ENCODE peak calls at places on chromosomes 13 and 19, in seven cellular contexts. C is heart right ventricle, L is uterus, N is right cardiac atrium, K is neural progenitor cell, Y is lower lobe of right lung, S is astrocyte. T is an unnamed sample. For H3K4me1, the result is how much of the 10 kb centered on the place peaks cover.

GRCh38 chr19:18700501-18701249 is 17.2 kb downstream of the CRTC1 start:
- DNase-seq in C (peak), L (peak), N (peak), K (peak), Y (peak), S (peak), T (peak)

GRCh38 chr19:34793562-34793961 is 20.5 kb upstream of the ZNF599 start:
- DNase-seq in C (no peak), L (no peak), N (no peak), K (no peak), Y (no peak), S (no peak), T (no peak)

GRCh38 chr19:13057147-13057572 is 45.5 kb downstream of the LYL1 start:
- DNase-seq in C (no peak), L (no peak), N (peak), K (peak), Y (peak), S (no peak), T (no peak)

GRCh38 chr19:37346091-37346490 is 24.8 kb upstream of the ZNF527 start:
- DNase-seq in C (no peak), L (no peak), N (no peak), K (peak), Y (no peak), S (no peak), T (no peak)

GRCh38 chr19:44747739-44748425 is 626 bp upstream of the BCL3 start:
- DNase-seq in C (peak), L (peak), N (peak), K (peak), Y (peak), S (peak), T (peak)

GRCh38 chr13:75635621-75636338 is at the start of gene LMO7:
- DNase-seq in C (peak), L (no peak), N (peak), K (peak), Y (peak), S (peak), T (peak)

GRCh38 chr19:10152100-10152499 is 32.4 kb upstream of the EIF3G start:
- DNase-seq in C (no peak), L (no peak), N (no peak), K (no peak), Y (no peak), S (no peak), T (no peak)

GRCh38 chr19:4208385-4209094 is 20.8 kb upstream of the EBI3 start:
- DNase-seq in C (no peak), L (no peak), N (peak), K (peak), Y (no peak), S (peak), T (no peak)

GRCh38 chr13:33321686-33322473 is 36.3 kb upstream of the STARD13 start:
- DNase-seq in C (no peak), L (no peak), N (no peak), K (no peak), Y (no peak), S (no peak), T (no peak)

GRCh38 chr13:75587679-75588078 is 38.1 kb downstream of the UCHL3 start:
- DNase-seq in C (no peak), L (no peak), N (no peak), K (peak), Y (no peak), S (no peak), T (no peak)

GRCh38 chr13:43268632-43269031 is 245.2 kb downstream of the DNAJC15 start:
- DNase-seq in C (no peak), L (no peak), N (no peak), K (peak), Y (no peak), S (no peak), T (no peak)

GRCh38 chr13:41827507-41828213 is 133.2 kb downstream of the VWA8 start:
- DNase-seq in C (no peak), L (no peak), N (no peak), K (no peak), Y (no peak), S (peak), T (no peak)

GRCh38 chr13:100597253-100597652 is 8.7 kb upstream of the GGACT start:
- DNase-seq in C (no peak), L (no peak), N (no peak), K (no peak), Y (no peak), S (peak), T (no peak)

DNA sequence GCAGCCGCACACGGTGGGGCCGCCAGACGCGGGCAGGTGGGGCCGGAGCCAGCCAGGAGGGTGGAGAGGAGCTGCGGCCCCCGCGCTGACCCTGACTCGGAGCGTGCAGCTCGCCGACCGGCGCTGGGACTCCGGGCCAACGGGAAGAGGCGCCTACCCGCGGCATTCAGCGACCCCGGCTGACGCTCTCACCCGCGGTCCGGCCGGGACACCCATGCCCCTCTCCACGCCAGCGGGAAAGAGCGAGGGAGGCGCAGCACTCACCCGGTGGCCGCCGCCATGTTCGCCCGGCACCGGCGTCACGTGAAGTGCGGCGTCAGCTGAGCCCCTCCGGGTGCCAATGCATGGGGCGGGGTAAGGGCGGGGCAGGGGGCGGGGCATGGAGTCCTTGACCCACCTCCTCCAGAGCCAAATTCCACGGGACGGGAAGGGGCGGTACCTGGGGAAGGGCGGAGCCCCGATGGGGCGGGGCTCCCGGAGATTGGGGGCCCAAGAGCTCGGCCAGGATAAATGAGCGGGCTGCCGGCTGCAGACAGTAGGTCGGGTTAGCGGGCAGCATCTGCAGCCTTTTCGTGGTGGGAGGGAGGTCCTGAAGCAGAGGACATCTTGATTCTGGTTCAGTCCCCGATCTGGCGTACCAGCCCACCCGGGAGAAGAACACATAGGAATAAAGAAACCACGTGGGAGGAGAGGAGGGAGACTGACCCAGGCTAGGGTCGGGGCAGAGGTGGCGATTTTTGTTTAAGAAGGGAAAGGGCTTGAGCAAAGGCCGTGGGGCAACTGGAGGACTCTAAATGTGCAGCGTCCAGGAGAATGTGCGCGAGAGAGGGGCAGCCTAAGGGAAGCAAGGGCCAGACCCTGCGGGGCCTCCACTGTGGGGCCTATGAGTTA is at the start of gene PEPD:
- DNase-seq in C (peak), L (peak), N (peak), K (peak), Y (peak), S (peak), T (peak)
- H3K27ac ChIP-seq in C (peak), L (peak), N (no peak), K (no peak), Y (peak), S (peak), T (peak)

GRCh38 chr19:2782357-2782935 is 627 bp downstream of the SGTA start:
- DNase-seq in C (no peak), L (no peak), N (no peak), K (no peak), Y (no peak), S (no peak), T (no peak)
- H3K4me1 ChIP-seq in C (half or more), L (under half), N (under half), K (under half), Y (half or more), S (under half), T (under half)

GRCh38 chr13:30742896-30743295 is 7.6 kb downstream of the ALOX5AP start:
- DNase-seq in C (no peak), L (no peak), N (no peak), K (no peak), Y (no peak), S (no peak), T (no peak)
- H3K27ac ChIP-seq in C (no peak), L (peak), N (no peak), K (no peak), Y (peak), S (peak), T (no peak)

DNA sequence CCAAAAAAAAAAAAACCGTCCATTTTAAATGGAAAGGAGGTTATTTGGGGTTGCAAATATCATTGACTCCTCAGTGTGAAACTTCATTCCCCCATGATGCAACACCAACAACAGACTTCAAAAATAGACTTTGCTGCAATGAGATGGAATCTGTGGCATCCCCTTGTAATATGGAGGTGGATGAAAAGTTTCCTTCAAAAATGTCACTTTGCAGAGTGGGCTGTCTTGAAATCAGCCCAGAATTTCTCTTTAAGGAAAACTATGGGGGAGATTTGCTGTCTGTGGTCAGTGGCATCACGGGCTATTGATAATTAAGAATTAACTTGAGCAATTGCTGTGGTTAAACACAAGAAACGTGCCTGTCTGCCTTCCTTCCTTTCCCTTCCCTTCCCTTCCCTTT is 1.5 kb downstream of the GPR18 start:
- DNase-seq in C (no peak), L (no peak), N (no peak), K (no peak), Y (no peak), S (peak), T (no peak)
- H3K4me1 ChIP-seq in C (under half), L (under half), N (under half), K (under half), Y (under half), S (under half), T (under half)

DNA sequence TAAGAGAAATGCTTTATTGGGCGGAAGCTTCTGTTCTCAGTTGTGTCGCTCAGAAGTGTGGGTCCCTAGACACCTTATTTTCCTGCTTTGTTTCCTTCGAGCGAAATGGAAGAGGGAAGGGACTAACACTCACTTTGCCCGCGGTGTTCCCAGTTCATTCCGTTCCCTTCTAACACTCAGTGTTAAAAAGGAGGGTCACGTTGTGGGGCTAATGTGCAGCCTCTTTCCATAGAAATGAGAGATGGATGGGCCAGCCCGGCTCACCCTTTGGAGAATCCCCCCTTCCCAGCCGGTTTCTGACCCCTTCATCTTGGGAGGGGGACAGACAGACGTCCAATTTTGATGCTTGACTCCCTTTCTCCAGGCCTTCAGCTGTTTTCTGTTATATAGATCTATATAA is 2.3 kb downstream of the ATP11A start:
- DNase-seq in C (no peak), L (no peak), N (no peak), K (no peak), Y (no peak), S (no peak), T (no peak)
- H3K27ac ChIP-seq in C (peak), L (no peak), N (peak), K (no peak), Y (peak), S (no peak), T (no peak)